ENCODE peak calls at places on chromosomes 5 and 9, in eight cellular contexts. Z is aorta; O is astrocyte; Y is tibial nerve; P is heart right ventricle; E is CD4-positive, CD25-positive, alpha-beta regulatory T cell; W is right atrium auricular region; M is gastrocnemius medialis. N is an unnamed sample.

GRCh38 chr5:104611419-104611818 is 1048.8 kb upstream of the NUDT12 start:
- DNase-seq in Z (no peak), O (no peak), Y (no peak), P (no peak), E (no peak), W (no peak), M (no peak), N (no peak)

GRCh38 chr9:76866689-76867088 is 39.2 kb downstream of the PRUNE2 start:
- DNase-seq in Z (peak; percentile 82), O (peak; percentile 94), Y (no peak), P (no peak), E (no peak), W (no peak), M (no peak), N (peak; percentile 89)

GRCh38 chr5:1477341-1477740 is 32.1 kb upstream of the SLC6A3 start:
- DNase-seq in Z (peak; percentile 79), O (no peak), Y (no peak), P (peak; percentile 45), E (no peak), W (peak; percentile 82), M (peak; percentile 39), N (peak; percentile 55)

GRCh38 chr5:68484307-68485068 is 268.9 kb downstream of the PIK3R1 start:
- DNase-seq in Z (no peak), O (peak; percentile 61), Y (no peak), P (no peak), E (no peak), W (no peak), M (no peak), N (no peak)

GRCh38 chr5:134247411-134247810 is 21.5 kb upstream of the PPP2CA start:
- DNase-seq in Z (no peak), O (peak; percentile 94), Y (no peak), P (no peak), E (no peak), W (no peak), M (no peak), N (peak; percentile 55)

GRCh38 chr5:67516959-67517358 is 320.4 kb upstream of the CD180 start:
- DNase-seq in Z (no peak), O (peak; percentile 84), Y (no peak), P (no peak), E (no peak), W (no peak), M (no peak), N (no peak)

GRCh38 chr5:91219141-91219802 is 163.8 kb downstream of the ARRDC3 start:
- DNase-seq in Z (no peak), O (peak; percentile 73), Y (peak; percentile 18), P (no peak), E (no peak), W (peak; percentile 66), M (peak; percentile 34), N (peak; percentile 78)

GRCh38 chr9:127450170-127450830 is 906 bp downstream of the RPL12 start:
- DNase-seq in Z (no peak), O (no peak), Y (no peak), P (no peak), E (no peak), W (no peak), M (no peak), N (no peak)

GRCh38 chr9:9112001-9112725 is 1312.6 kb upstream of the DMAC1 start:
- DNase-seq in Z (no peak), O (no peak), Y (no peak), P (no peak), E (no peak), W (no peak), M (no peak), N (no peak)

GRCh38 chr5:123092696-123093095 is 3.7 kb downstream of the PRDM6 start:
- DNase-seq in Z (no peak), O (no peak), Y (no peak), P (no peak), E (no peak), W (no peak), M (no peak), N (no peak)

GRCh38 chr5:68683632-68684035 is 410.2 kb upstream of the SLC30A5 start:
- DNase-seq in Z (no peak), O (peak; percentile 98), Y (no peak), P (no peak), E (no peak), W (no peak), M (no peak), N (peak; percentile 88)

GRCh38 chr9:125679597-125680189 is 27.3 kb downstream of the MAPKAP1 start:
- DNase-seq in Z (no peak), O (no peak), Y (no peak), P (no peak), E (no peak), W (no peak), M (no peak), N (no peak)

GRCh38 chr5:36138900-36139683 is 12.6 kb downstream of the LMBRD2 start:
- DNase-seq in Z (no peak), O (no peak), Y (no peak), P (no peak), E (no peak), W (no peak), M (no peak), N (no peak)

GRCh38 chr5:67405101-67405364 is 208.4 kb upstream of the CD180 start:
- DNase-seq in Z (no peak), O (no peak), Y (no peak), P (no peak), E (no peak), W (no peak), M (no peak), N (no peak)

GRCh38 chr5:115601709-115602584 is at the start of gene TICAM2:
- DNase-seq in Z (peak; percentile 86), O (peak; percentile 75), Y (peak; percentile 31), P (peak; percentile 65), E (peak; percentile 53), W (peak; percentile 79), M (peak; percentile 52), N (peak; percentile 83)

GRCh38 chr9:110048976-110049698 is 158.8 kb downstream of the C9orf152 start:
- DNase-seq in Z (peak; percentile 82), O (no peak), Y (no peak), P (peak; percentile 18), E (peak; percentile 20), W (no peak), M (no peak), N (peak; percentile 35)

GRCh38 chr9:110047955-110048472 is 159.9 kb downstream of the C9orf152 start:
- DNase-seq in Z (no peak), O (no peak), Y (no peak), P (peak; percentile 29), E (no peak), W (no peak), M (no peak), N (no peak)

GRCh38 chr9:110048473-110048975 is 159.4 kb downstream of the C9orf152 start:
- DNase-seq in Z (peak; percentile 94), O (peak; percentile 75), Y (peak; percentile 54), P (peak; percentile 85), E (peak; percentile 80), W (peak; percentile 69), M (peak; percentile 30), N (peak; percentile 86)

GRCh38 chr9:110049699-110050450 is 158.1 kb downstream of the C9orf152 start:
- DNase-seq in Z (peak; percentile 85), O (no peak), Y (no peak), P (peak; percentile 48), E (peak; percentile 23), W (no peak), M (no peak), N (peak; percentile 55)

DNA sequence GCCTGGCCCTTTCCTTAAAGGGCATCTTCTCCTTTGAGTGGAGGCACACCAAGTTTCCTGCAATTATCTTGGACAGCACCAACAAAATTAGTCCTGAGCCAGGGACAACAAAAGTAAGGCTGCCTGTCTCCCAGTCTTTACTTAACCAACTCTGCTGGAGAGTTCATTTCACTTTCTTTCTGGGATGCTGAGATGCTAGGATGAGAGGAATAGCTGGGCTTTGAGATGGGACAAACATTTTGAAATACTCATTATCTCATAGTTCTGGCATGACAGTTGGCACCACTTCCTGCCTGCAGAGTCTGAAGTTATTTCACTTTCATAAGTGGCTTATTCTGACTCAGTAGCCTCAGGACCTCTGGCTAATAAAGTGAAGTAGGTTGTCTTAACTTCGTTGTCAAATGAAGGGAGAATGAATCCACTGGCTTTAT is 157.0 kb downstream of the C9orf152 start:
- DNase-seq in Z (no peak), O (peak; percentile 94), Y (no peak), P (no peak), E (peak; percentile 37), W (peak; percentile 74), M (no peak), N (peak; percentile 80)
- H3K4me3 ChIP-seq in Z (no peak overlapping the region), O (peak overlapping the region; percentile 98), Y (no peak overlapping the region), P (no peak overlapping the region), E (peak overlapping the region; percentile 83), W (peak overlapping the region; percentile 82), M (peak overlapping the region; percentile 64), N (peak overlapping the region; percentile 96)

DNA sequence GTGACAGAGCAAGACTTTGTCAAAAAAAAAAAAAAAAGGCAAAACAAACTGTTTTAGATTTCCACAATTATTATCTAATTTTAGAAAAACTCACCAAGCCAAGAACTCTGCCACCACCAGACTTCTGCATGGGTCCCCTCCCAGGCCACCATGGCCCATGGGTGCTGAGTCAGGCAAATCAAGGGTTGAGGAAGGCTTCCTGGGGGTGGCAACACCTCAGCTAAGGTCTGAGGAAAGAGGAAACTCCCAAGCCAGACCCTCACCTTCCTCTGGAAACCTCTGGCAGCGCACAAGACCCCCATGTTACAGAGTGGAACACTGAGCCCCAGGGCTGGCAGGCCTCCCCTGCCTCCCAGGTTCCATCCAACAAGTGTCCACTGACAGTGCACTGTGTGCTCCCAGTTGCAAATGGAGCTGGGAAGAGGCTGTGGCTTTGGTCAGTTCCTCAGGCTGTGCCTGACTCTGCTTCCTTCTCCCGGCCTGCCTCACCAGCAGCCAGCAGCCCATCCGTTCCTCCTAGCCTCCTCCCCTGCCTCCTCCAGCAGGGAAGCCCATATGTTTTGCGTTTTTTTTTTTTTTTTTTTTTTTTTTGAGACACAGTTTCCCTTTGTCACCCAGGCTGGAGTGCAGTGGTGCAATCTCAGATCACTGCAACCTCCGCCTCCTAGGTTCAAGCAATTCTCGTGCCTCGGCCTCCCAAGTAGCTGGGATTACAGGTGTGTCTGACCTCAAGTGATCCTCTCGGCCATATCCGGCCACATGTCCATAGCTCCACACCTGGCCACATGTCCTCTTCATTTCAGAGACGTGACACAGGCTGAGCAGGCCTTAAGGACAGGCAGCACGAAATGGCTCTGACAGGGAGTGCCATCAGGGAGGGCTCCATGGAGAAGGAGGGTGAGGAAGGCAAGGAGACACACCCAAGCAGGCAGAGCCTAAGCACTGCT is 3.5 kb upstream of the SUSD3 start:
- DNase-seq in Z (no peak), O (no peak), Y (no peak), P (no peak), E (no peak), W (no peak), M (no peak), N (no peak)
- H3K27me3 ChIP-seq in Z (no peaks in the 10 kb centered on the region), O (no peaks in the 10 kb centered on the region), Y (no peaks in the 10 kb centered on the region), P (no peaks in the 10 kb centered on the region), E (no peaks in the 10 kb centered on the region), W (no peaks in the 10 kb centered on the region), M (peaks cover 5% of the 10 kb centered on the region), N (no peaks in the 10 kb centered on the region)

DNA sequence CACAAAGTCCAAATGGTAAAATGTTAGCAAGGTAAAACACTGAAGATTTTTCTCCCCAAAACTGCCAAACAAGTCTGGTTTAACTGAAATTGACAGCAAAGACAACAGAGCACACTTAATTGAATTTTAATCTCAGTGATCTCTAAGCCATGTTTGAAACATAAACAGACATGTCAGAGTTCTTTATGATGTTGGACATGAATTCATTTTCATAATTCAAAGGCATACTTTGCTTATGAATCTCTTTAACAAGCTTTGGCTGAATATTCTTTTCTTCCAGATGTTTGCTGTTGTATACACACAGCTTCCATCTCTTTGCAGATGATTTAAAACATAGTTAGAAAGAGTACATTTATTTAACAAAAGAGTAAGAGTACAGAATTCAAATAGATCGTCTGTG is 509.1 kb downstream of the RAB3C start:
- DNase-seq in Z (no peak), O (no peak), Y (no peak), P (no peak), E (no peak), W (no peak), M (no peak), N (no peak)
- H3K4me3 ChIP-seq in Z (no peak overlapping the region), O (no peak overlapping the region), Y (no peak overlapping the region), P (no peak overlapping the region), E (no peak overlapping the region), W (no peak overlapping the region), M (no peak overlapping the region), N (no peak overlapping the region)

GRCh38 chr5:172584638-172585037 is 56.4 kb upstream of the NEURL1B start:
- DNase-seq in Z (peak; percentile 41), O (no peak), Y (no peak), P (no peak), E (no peak), W (no peak), M (no peak), N (no peak)
- H3K27me3 ChIP-seq in Z (no peaks in the 10 kb centered on the region), O (peaks cover 56% of the 10 kb centered on the region), Y (no peaks in the 10 kb centered on the region), P (no peaks in the 10 kb centered on the region), E (no peaks in the 10 kb centered on the region), W (no peaks in the 10 kb centered on the region), M (no peaks in the 10 kb centered on the region), N (peaks cover 7% of the 10 kb centered on the region)